ENCODE peak calls at places on chromosomes 7 and 10, in six cellular contexts. S is A549, K is sigmoid colon, H is GM12878, O is HCT116, D is endothelial cell of umbilical vein. F is an unnamed sample.

GRCh38 chr10:12960431-12960898 is 41.0 kb downstream of the CCDC3 start:
- DNase-seq in O (no peak), D (no peak), H (no peak), S (no peak), K (no peak), F (peak)

GRCh38 chr10:100103581-100103980 is 21.9 kb upstream of the CPN1 start:
- DNase-seq in O (no peak), S (no peak), K (no peak), H (no peak), D (no peak), F (no peak)

GRCh38 chr7:21476429-21476828 is 48.5 kb downstream of the SP4 start:
- DNase-seq in O (no peak), D (no peak), S (no peak), H (no peak), K (no peak), F (no peak)

GRCh38 chr7:10429031-10429430 is 544.6 kb upstream of the PHF14 start:
- DNase-seq in D (no peak), K (no peak), H (no peak), S (no peak), O (no peak), F (no peak)

GRCh38 chr10:72081210-72081609 is 7.1 kb downstream of the SPOCK2 start:
- DNase-seq in O (no peak), K (peak), S (no peak), D (no peak), H (no peak), F (no peak)

GRCh38 chr10:34789993-34790506 is 25.0 kb downstream of the PARD3 start:
- DNase-seq in S (peak), D (no peak), K (no peak), O (no peak), H (no peak), F (no peak)

GRCh38 chr7:135508853-135509588 is 881 bp downstream of the CNOT4 start:
- DNase-seq in H (peak), S (peak), O (no peak), D (peak), K (no peak), F (peak)

GRCh38 chr7:33669251-33669670 is 236.1 kb upstream of the BMPER start:
- DNase-seq in K (no peak), D (peak), O (no peak), H (no peak), S (no peak), F (no peak)

GRCh38 chr7:121000091-121000983 is 11.8 kb downstream of the CPED1 start:
- DNase-seq in D (peak), H (no peak), O (no peak), K (no peak), S (no peak), F (no peak)

GRCh38 chr10:17238445-17239275 is 10.6 kb downstream of the VIM start:
- DNase-seq in D (peak), O (no peak), H (no peak), K (no peak), S (no peak), F (no peak)

GRCh38 chr7:157805716-157806115 is 468.9 kb downstream of the DNAJB6 start:
- DNase-seq in O (no peak), D (no peak), K (no peak), H (no peak), S (no peak), F (no peak)

GRCh38 chr7:87480386-87480785 is 4.9 kb upstream of the ABCB4 start:
- DNase-seq in K (no peak), H (no peak), S (no peak), D (no peak), O (no peak), F (no peak)

GRCh38 chr10:26222563-26222962 is 6.0 kb downstream of the GAD2 start:
- DNase-seq in H (no peak), S (no peak), O (no peak), K (no peak), D (no peak), F (no peak)

GRCh38 chr7:42494722-42495121 is 257.7 kb upstream of the GLI3 start:
- DNase-seq in S (no peak), D (no peak), O (no peak), H (no peak), K (no peak), F (no peak)

GRCh38 chr10:132518572-132519381 is 18.8 kb upstream of the INPP5A start:
- DNase-seq in S (no peak), O (peak), K (no peak), D (no peak), H (no peak), F (peak)

GRCh38 chr10:126924915-126925300 is 19.7 kb downstream of the DOCK1 start:
- DNase-seq in H (no peak), D (no peak), O (no peak), K (no peak), S (no peak), F (no peak)

GRCh38 chr7:46830-47140 is 145.6 kb upstream of the FAM20C start:
- DNase-seq in H (no peak), S (no peak), D (no peak), K (no peak), O (no peak), F (peak)

GRCh38 chr7:489876-490275 is 29.8 kb downstream of the PDGFA start:
- DNase-seq in K (no peak), O (no peak), S (no peak), D (no peak), H (no peak), F (no peak)

GRCh38 chr10:72309290-72310240 is 35.8 kb downstream of the DDIT4 start:
- DNase-seq in O (no peak), D (no peak), H (no peak), K (peak), S (no peak), F (peak)

GRCh38 chr7:15308831-15309230 is 253.0 kb downstream of the AGMO start:
- DNase-seq in K (no peak), H (no peak), S (no peak), D (no peak), O (no peak), F (no peak)

GRCh38 chr7:80347173-80347572 is 164.7 kb downstream of the GNAT3 start:
- DNase-seq in O (no peak), K (no peak), S (no peak), H (no peak), D (no peak), F (no peak)

GRCh38 chr7:18505870-18506460 is 10.4 kb downstream of the HDAC9 start:
- DNase-seq in K (no peak), O (no peak), H (no peak), S (no peak), D (no peak), F (no peak)

DNA sequence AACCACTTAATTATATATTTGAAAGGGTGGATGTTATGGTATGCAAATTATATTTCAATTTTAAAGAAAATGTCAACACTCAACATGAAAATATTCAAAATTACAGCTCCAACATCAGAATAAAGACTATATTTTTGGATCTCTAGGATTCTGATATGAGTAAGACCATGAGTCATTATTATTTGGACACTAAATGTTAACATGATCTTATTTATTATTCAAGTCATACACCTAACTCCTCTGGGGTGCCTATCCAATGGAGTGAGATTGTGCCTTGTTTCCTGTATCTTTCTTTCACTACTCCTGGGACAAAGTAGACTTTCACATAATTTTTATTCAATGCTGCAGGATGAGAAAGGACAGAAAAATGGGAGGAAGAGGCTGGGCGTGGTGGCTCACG is 135.2 kb upstream of the PRSS1 start:
- DNase-seq in K (no peak), D (no peak), O (no peak), H (no peak), S (no peak), F (no peak)
- TF ChIP-seq CTCF in K (no peak), D (no peak), O (no peak), H (no peak), S (no peak), F (no peak)

GRCh38 chr7:29988391-29989256 is 977 bp downstream of the SCRN1 start:
- DNase-seq in D (peak), K (peak), H (peak), O (peak), S (peak), F (peak)

GRCh38 chr7:29987083-29987482 is 2.5 kb downstream of the SCRN1 start:
- DNase-seq in K (no peak), S (peak), O (no peak), D (peak), H (no peak), F (no peak)

GRCh38 chr7:29987821-29988317 is 1.7 kb downstream of the SCRN1 start:
- DNase-seq in S (peak), D (peak), H (no peak), K (no peak), O (peak), F (no peak)

GRCh38 chr7:29990931-29991330 is 1.3 kb upstream of the SCRN1 start:
- DNase-seq in H (no peak), S (no peak), K (no peak), D (no peak), O (no peak), F (no peak)

DNA sequence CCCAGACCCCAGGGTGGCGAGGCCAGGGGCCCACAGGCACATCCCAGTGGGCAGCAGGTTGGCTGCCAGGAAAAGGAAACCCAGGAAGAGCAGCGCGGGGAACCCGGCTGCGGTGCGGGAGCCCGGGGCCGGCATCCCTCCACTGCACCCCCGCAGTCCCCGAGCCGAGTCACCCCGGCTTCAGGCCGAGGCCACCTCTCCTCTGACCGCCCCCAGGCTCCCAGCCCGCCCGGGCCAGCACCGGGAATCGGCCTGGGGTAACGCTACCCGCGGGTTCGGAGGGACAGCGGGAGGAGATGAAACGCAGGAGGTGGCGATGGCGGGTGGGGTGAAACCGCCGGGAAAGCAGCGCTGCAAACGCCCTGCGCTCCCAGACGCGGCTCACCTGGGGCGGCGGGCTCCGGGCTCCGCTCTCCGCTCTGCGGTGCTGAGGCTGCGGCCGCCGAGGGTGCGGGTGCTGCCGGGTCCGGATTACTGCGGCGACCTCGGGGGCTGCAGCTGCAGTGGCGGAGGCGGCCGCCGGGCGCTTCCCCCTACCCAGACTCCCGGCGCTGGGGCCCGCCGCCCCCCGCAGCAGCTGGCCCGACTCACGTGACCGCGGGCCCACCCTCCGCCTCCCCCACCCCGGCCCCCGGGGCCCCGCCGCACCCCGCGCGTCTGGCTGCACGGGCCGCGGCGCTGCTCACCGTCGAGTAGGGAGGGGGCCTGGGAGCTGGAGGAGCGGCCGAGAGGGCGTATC is at the start of gene SCRN1:
- DNase-seq in S (peak), O (no peak), D (peak), H (no peak), K (peak), F (peak)
- TF ChIP-seq POLR2A in S (peak), O (peak), D (peak), H (peak), K (no peak), F (peak)

GRCh38 chr7:128743112-128743772 is 4.1 kb downstream of the CALU start:
- DNase-seq in H (no peak), S (no peak), K (no peak), O (no peak), D (no peak), F (no peak)

GRCh38 chr7:128740996-128741395 is 1.8 kb downstream of the CALU start:
- DNase-seq in K (no peak), H (no peak), S (no peak), D (peak), O (no peak), F (no peak)

GRCh38 chr7:128741491-128741890 is 2.3 kb downstream of the CALU start:
- DNase-seq in O (no peak), S (no peak), D (no peak), K (no peak), H (no peak), F (no peak)

GRCh38 chr7:128739990-128740682 is 977 bp downstream of the CALU start:
- DNase-seq in O (no peak), K (no peak), S (no peak), D (peak), H (no peak), F (no peak)

DNA sequence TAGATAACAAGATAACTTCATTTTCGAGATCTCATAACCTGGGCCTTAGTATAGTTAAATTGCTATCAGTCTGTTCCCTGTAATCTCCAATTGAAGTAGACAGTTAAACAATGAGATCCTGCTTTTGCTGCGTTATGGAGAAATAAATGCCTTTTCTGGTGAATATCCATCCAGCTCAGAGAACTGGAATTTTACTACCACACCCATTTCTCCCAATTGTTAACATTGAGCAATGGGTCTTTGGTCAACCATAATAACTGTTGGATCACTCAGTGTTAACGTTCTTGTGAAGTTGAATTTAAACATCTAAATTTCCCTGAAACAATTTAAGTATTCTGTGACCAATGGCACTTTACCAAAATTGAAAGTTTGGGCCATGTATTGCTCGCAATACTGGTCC is 3.0 kb downstream of the CALU start:
- DNase-seq in K (no peak), S (no peak), O (no peak), D (no peak), H (no peak), F (no peak)
- H3K27ac ChIP-seq in K (peak), S (no peak), O (no peak), D (no peak), H (no peak), F (no peak)

GRCh38 chr10:3512263-3512662 is 272.7 kb downstream of the KLF6 start:
- DNase-seq in D (no peak), H (no peak), O (no peak), S (no peak), K (no peak), F (no peak)
- TF ChIP-seq CTCF in D (no peak), H (no peak), O (no peak), S (no peak), K (no peak), F (no peak)

GRCh38 chr10:11822809-11823121 is 391 bp upstream of the PROSER2 start:
- DNase-seq in K (no peak), S (no peak), O (no peak), D (no peak), H (no peak), F (no peak)

GRCh38 chr10:11823989-11824346 is 812 bp downstream of the PROSER2 start:
- DNase-seq in H (no peak), O (no peak), D (peak), K (no peak), S (no peak), F (no peak)

GRCh38 chr10:11822031-11822756 is 962 bp upstream of the PROSER2 start:
- DNase-seq in S (no peak), O (no peak), H (no peak), K (no peak), D (no peak), F (no peak)

GRCh38 chr10:11824376-11824775 is 1.2 kb downstream of the PROSER2 start:
- DNase-seq in O (no peak), D (peak), H (no peak), K (no peak), S (no peak), F (no peak)

GRCh38 chr10:11823122-11823988 is at the start of gene PROSER2:
- DNase-seq in D (peak), S (peak), H (no peak), K (no peak), O (peak), F (peak)
- TF ChIP-seq POLR2A in D (peak), S (peak), H (peak), K (no peak), O (peak), F (peak)

GRCh38 chr10:73601486-73601921 is 10.4 kb upstream of the USP54 start:
- DNase-seq in O (no peak), S (no peak), D (peak), K (no peak), H (no peak), F (peak)

GRCh38 chr10:73593812-73594211 is 2.7 kb upstream of the USP54 start:
- DNase-seq in H (no peak), O (no peak), D (no peak), K (no peak), S (no peak), F (no peak)

GRCh38 chr10:73591935-73592699 is 975 bp upstream of the USP54 start:
- DNase-seq in S (peak), O (peak), H (peak), D (no peak), K (peak), F (peak)

GRCh38 chr10:73593110-73593509 is 2.0 kb upstream of the USP54 start:
- DNase-seq in D (no peak), O (no peak), K (no peak), H (no peak), S (no peak), F (no peak)

GRCh38 chr10:73597346-73597745 is 6.2 kb upstream of the USP54 start:
- DNase-seq in S (no peak), O (no peak), K (no peak), D (no peak), H (no peak), F (no peak)
- H3K27ac ChIP-seq in S (no peak), O (no peak), K (no peak), D (no peak), H (no peak), F (no peak)

GRCh38 chr7:99918959-99919813 is at the start of gene TRIM4:
- DNase-seq in K (peak), O (peak), S (peak), H (peak), D (peak), F (peak)
- TF ChIP-seq CTCF in K (peak), O (no peak), S (peak), H (peak), D (peak), F (no peak)

F was measured in transverse colon.